ENCODE peak calls at places on chromosomes 3 and 15, in seven cellular contexts. One of them, this sample, is unnamed.

GRCh38 chr3:14788644-14789043 is 30.1 kb upstream of the FGD5 start:
- DNase-seq in uterus: no peak
- DNase-seq in AG10803: no peak
- DNase-seq in endodermal cell: peak
- DNase-seq in H1: no peak
- DNase-seq in left ventricle myocardium inferior: no peak
- DNase-seq in fibroblast of mammary gland: no peak
- DNase-seq in this sample: no peak

GRCh38 chr3:159077860-159078259 is 276.0 kb downstream of the MFSD1 start:
- DNase-seq in uterus: no peak
- DNase-seq in AG10803: peak
- DNase-seq in endodermal cell: no peak
- DNase-seq in H1: no peak
- DNase-seq in left ventricle myocardium inferior: no peak
- DNase-seq in fibroblast of mammary gland: peak
- DNase-seq in this sample: peak

GRCh38 chr3:63248015-63248414 is 30.1 kb upstream of the SYNPR start:
- DNase-seq in uterus: no peak
- DNase-seq in AG10803: no peak
- DNase-seq in endodermal cell: no peak
- DNase-seq in H1: no peak
- DNase-seq in left ventricle myocardium inferior: no peak
- DNase-seq in fibroblast of mammary gland: no peak
- DNase-seq in this sample: no peak

GRCh38 chr15:71788646-71789579 is 21.4 kb upstream of the NR2E3 start:
- DNase-seq in uterus: no peak
- DNase-seq in AG10803: no peak
- DNase-seq in endodermal cell: peak
- DNase-seq in H1: peak
- DNase-seq in left ventricle myocardium inferior: no peak
- DNase-seq in fibroblast of mammary gland: no peak
- DNase-seq in this sample: no peak

GRCh38 chr3:48039487-48040190 is 23.4 kb upstream of the MAP4 start:
- DNase-seq in uterus: no peak
- DNase-seq in AG10803: peak
- DNase-seq in endodermal cell: no peak
- DNase-seq in H1: no peak
- DNase-seq in left ventricle myocardium inferior: no peak
- DNase-seq in fibroblast of mammary gland: peak
- DNase-seq in this sample: peak

GRCh38 chr15:29143909-29144308 is 125.7 kb downstream of the NSMCE3 start:
- DNase-seq in uterus: no peak
- DNase-seq in AG10803: peak
- DNase-seq in endodermal cell: no peak
- DNase-seq in H1: no peak
- DNase-seq in left ventricle myocardium inferior: no peak
- DNase-seq in fibroblast of mammary gland: peak
- DNase-seq in this sample: peak

GRCh38 chr3:192907784-192908183 is 9.9 kb downstream of the MB21D2 start:
- DNase-seq in uterus: no peak
- DNase-seq in AG10803: no peak
- DNase-seq in endodermal cell: no peak
- DNase-seq in H1: no peak
- DNase-seq in left ventricle myocardium inferior: no peak
- DNase-seq in fibroblast of mammary gland: no peak
- DNase-seq in this sample: no peak

GRCh38 chr3:111236833-111237713 is 165.5 kb downstream of the NECTIN3 start:
- DNase-seq in uterus: no peak
- DNase-seq in AG10803: peak
- DNase-seq in endodermal cell: no peak
- DNase-seq in H1: no peak
- DNase-seq in left ventricle myocardium inferior: no peak
- DNase-seq in fibroblast of mammary gland: peak
- DNase-seq in this sample: peak

GRCh38 chr15:98421419-98422085 is 226.8 kb upstream of the IGF1R start:
- DNase-seq in uterus: peak
- DNase-seq in AG10803: peak
- DNase-seq in endodermal cell: peak
- DNase-seq in H1: peak
- DNase-seq in left ventricle myocardium inferior: peak
- DNase-seq in fibroblast of mammary gland: peak
- DNase-seq in this sample: peak

GRCh38 chr3:110799236-110799635 is 272.4 kb upstream of the NECTIN3 start:
- DNase-seq in uterus: no peak
- DNase-seq in AG10803: peak
- DNase-seq in endodermal cell: no peak
- DNase-seq in H1: no peak
- DNase-seq in left ventricle myocardium inferior: no peak
- DNase-seq in fibroblast of mammary gland: peak
- DNase-seq in this sample: no peak

GRCh38 chr15:99550077-99550476 is 15.7 kb upstream of the MEF2A start:
- DNase-seq in uterus: no peak
- DNase-seq in AG10803: no peak
- DNase-seq in endodermal cell: no peak
- DNase-seq in H1: no peak
- DNase-seq in left ventricle myocardium inferior: no peak
- DNase-seq in fibroblast of mammary gland: no peak
- DNase-seq in this sample: no peak

GRCh38 chr3:127482216-127483004 is 108.1 kb downstream of the TPRA1 start:
- DNase-seq in uterus: peak
- DNase-seq in AG10803: peak
- DNase-seq in endodermal cell: peak
- DNase-seq in H1: no peak
- DNase-seq in left ventricle myocardium inferior: no peak
- DNase-seq in fibroblast of mammary gland: peak
- DNase-seq in this sample: no peak

GRCh38 chr3:181935915-181936314 is 224.2 kb downstream of the SOX2 start:
- DNase-seq in uterus: no peak
- DNase-seq in AG10803: no peak
- DNase-seq in endodermal cell: no peak
- DNase-seq in H1: no peak
- DNase-seq in left ventricle myocardium inferior: no peak
- DNase-seq in fibroblast of mammary gland: no peak
- DNase-seq in this sample: no peak

GRCh38 chr3:10437272-10437994 is 68.0 kb downstream of the ATP2B2 start:
- DNase-seq in uterus: no peak
- DNase-seq in AG10803: peak
- DNase-seq in endodermal cell: no peak
- DNase-seq in H1: no peak
- DNase-seq in left ventricle myocardium inferior: no peak
- DNase-seq in fibroblast of mammary gland: peak
- DNase-seq in this sample: peak

GRCh38 chr3:132730891-132731580 is 8.8 kb upstream of the NPHP3 start:
- DNase-seq in uterus: no peak
- DNase-seq in AG10803: peak
- DNase-seq in endodermal cell: peak
- DNase-seq in H1: no peak
- DNase-seq in left ventricle myocardium inferior: no peak
- DNase-seq in fibroblast of mammary gland: peak
- DNase-seq in this sample: peak

GRCh38 chr3:124780356-124780755 is 50.1 kb downstream of the UMPS start:
- DNase-seq in uterus: peak
- DNase-seq in AG10803: peak
- DNase-seq in endodermal cell: no peak
- DNase-seq in H1: no peak
- DNase-seq in left ventricle myocardium inferior: peak
- DNase-seq in fibroblast of mammary gland: peak
- DNase-seq in this sample: peak

GRCh38 chr15:100141304-100142080 is 200.3 kb downstream of the ADAMTS17 start:
- DNase-seq in uterus: no peak
- DNase-seq in AG10803: peak
- DNase-seq in endodermal cell: no peak
- DNase-seq in H1: no peak
- DNase-seq in left ventricle myocardium inferior: no peak
- DNase-seq in fibroblast of mammary gland: no peak
- DNase-seq in this sample: no peak

GRCh38 chr3:23900744-23901143 is 16.0 kb downstream of the NKIRAS1 start:
- DNase-seq in uterus: no peak
- DNase-seq in AG10803: peak
- DNase-seq in endodermal cell: no peak
- DNase-seq in H1: no peak
- DNase-seq in left ventricle myocardium inferior: no peak
- DNase-seq in fibroblast of mammary gland: peak
- DNase-seq in this sample: no peak
- TF ChIP-seq CTCF in uterus: no peak
- TF ChIP-seq CTCF in AG10803: peak
- TF ChIP-seq CTCF in endodermal cell: no peak
- TF ChIP-seq CTCF in H1: no peak
- TF ChIP-seq CTCF in left ventricle myocardium inferior: no peak
- TF ChIP-seq CTCF in fibroblast of mammary gland: peak
- TF ChIP-seq CTCF in this sample: no peak

DNA sequence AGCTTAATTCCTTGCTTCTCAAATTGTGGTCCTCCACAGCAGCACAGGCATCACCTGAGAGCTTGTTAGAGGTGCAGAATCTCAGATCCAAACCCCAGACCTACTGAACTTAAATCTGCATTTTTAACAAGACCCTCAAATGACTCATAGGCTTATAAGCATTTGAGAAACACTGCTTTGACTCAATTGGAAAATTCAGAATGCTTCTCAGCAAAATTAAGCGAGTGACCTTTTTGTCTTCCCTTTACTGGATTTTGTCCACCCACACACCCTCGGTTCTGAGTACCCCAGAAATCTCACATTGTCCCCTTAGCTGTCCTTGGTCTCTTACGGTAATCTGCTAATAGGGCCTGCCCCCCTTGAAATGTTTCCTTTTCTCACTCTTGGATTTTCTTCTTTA is 17.9 kb downstream of the CD80 start:
- DNase-seq in uterus: no peak
- DNase-seq in AG10803: no peak
- DNase-seq in endodermal cell: no peak
- DNase-seq in H1: no peak
- DNase-seq in left ventricle myocardium inferior: no peak
- DNase-seq in fibroblast of mammary gland: no peak
- DNase-seq in this sample: no peak
- H3K4me3 ChIP-seq in uterus: no peak
- H3K4me3 ChIP-seq in AG10803: no peak
- H3K4me3 ChIP-seq in endodermal cell: no peak
- H3K4me3 ChIP-seq in H1: no peak
- H3K4me3 ChIP-seq in left ventricle myocardium inferior: no peak
- H3K4me3 ChIP-seq in fibroblast of mammary gland: no peak
- H3K4me3 ChIP-seq in this sample: no peak

DNA sequence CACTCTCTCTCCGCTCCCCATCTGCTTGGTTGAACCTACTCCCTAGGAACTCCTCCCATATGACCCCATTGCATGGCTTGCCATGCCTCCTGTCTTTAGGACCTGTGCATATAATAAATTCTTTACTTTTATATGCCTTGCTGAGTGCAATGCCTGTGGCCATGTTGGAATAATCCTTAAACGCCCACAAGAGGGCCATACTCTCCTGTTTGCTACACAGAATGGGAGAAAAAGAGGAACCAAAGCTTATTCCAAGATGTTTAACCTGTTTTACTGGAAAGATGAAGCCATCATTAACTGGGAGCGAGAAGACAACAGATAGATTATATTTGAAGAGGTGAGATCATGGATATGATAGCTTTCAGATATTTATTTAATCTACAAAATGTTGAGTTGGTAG is 1097.8 kb downstream of the NAALADL2 start:
- DNase-seq in uterus: no peak
- DNase-seq in AG10803: peak
- DNase-seq in endodermal cell: no peak
- DNase-seq in H1: peak
- DNase-seq in left ventricle myocardium inferior: no peak
- DNase-seq in fibroblast of mammary gland: no peak
- DNase-seq in this sample: no peak
- TF ChIP-seq CTCF in uterus: no peak
- TF ChIP-seq CTCF in AG10803: peak
- TF ChIP-seq CTCF in endodermal cell: peak
- TF ChIP-seq CTCF in H1: peak
- TF ChIP-seq CTCF in left ventricle myocardium inferior: peak
- TF ChIP-seq CTCF in fibroblast of mammary gland: peak
- TF ChIP-seq CTCF in this sample: peak

GRCh38 chr3:45915518-45916231 is 27.6 kb upstream of the CXCR6 start:
- DNase-seq in uterus: no peak
- DNase-seq in AG10803: peak
- DNase-seq in endodermal cell: peak
- DNase-seq in H1: no peak
- DNase-seq in left ventricle myocardium inferior: no peak
- DNase-seq in fibroblast of mammary gland: peak
- DNase-seq in this sample: peak
- H3K4me3 ChIP-seq in uterus: no peak
- H3K4me3 ChIP-seq in AG10803: no peak
- H3K4me3 ChIP-seq in endodermal cell: no peak
- H3K4me3 ChIP-seq in H1: no peak
- H3K4me3 ChIP-seq in left ventricle myocardium inferior: no peak
- H3K4me3 ChIP-seq in fibroblast of mammary gland: no peak
- H3K4me3 ChIP-seq in this sample: no peak

GRCh38 chr3:123527046-123527445 is 57.8 kb downstream of the HACD2 start:
- DNase-seq in uterus: no peak
- DNase-seq in AG10803: no peak
- DNase-seq in endodermal cell: no peak
- DNase-seq in H1: no peak
- DNase-seq in left ventricle myocardium inferior: no peak
- DNase-seq in fibroblast of mammary gland: no peak
- DNase-seq in this sample: no peak

GRCh38 chr3:123522666-123523412 is 62.0 kb downstream of the HACD2 start:
- DNase-seq in uterus: no peak
- DNase-seq in AG10803: no peak
- DNase-seq in endodermal cell: no peak
- DNase-seq in H1: no peak
- DNase-seq in left ventricle myocardium inferior: peak
- DNase-seq in fibroblast of mammary gland: no peak
- DNase-seq in this sample: no peak

GRCh38 chr3:123524987-123525386 is 59.9 kb downstream of the HACD2 start:
- DNase-seq in uterus: no peak
- DNase-seq in AG10803: no peak
- DNase-seq in endodermal cell: no peak
- DNase-seq in H1: no peak
- DNase-seq in left ventricle myocardium inferior: no peak
- DNase-seq in fibroblast of mammary gland: no peak
- DNase-seq in this sample: no peak

GRCh38 chr3:123528130-123528529 is 56.7 kb downstream of the HACD2 start:
- DNase-seq in uterus: no peak
- DNase-seq in AG10803: no peak
- DNase-seq in endodermal cell: no peak
- DNase-seq in H1: no peak
- DNase-seq in left ventricle myocardium inferior: no peak
- DNase-seq in fibroblast of mammary gland: no peak
- DNase-seq in this sample: no peak

DNA sequence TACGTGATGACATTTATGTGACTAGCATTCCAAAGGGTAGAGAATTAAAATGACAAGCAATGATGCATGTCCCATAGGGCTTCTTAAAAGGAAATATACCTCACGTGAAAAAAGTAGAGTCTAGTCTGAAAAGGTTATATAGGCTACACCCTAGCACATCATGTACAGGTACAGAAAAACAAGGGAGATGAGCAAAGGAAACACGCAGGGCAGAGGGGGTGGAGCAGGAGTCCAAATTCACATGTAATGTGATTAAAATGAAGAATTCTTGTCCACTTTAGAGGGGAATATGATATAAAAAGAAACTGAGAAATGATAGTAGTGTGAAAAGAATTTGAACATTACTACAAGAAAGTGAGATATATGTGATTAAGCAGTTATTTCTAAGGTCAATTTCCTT is 59.4 kb downstream of the HACD2 start:
- DNase-seq in uterus: no peak
- DNase-seq in AG10803: no peak
- DNase-seq in endodermal cell: no peak
- DNase-seq in H1: no peak
- DNase-seq in left ventricle myocardium inferior: no peak
- DNase-seq in fibroblast of mammary gland: no peak
- DNase-seq in this sample: no peak
- TF ChIP-seq CTCF in uterus: no peak
- TF ChIP-seq CTCF in AG10803: no peak
- TF ChIP-seq CTCF in endodermal cell: no peak
- TF ChIP-seq CTCF in H1: no peak
- TF ChIP-seq CTCF in left ventricle myocardium inferior: no peak
- TF ChIP-seq CTCF in fibroblast of mammary gland: no peak
- TF ChIP-seq CTCF in this sample: no peak

This sample was measured in astrocyte of the spinal cord.